ENCODE peak calls at places on chromosome 1, in ten cellular contexts. One of them, this sample, is unnamed.

GRCh38 chr1:30472009-30472408 is 251.4 kb downstream of the MATN1 start:
- DNase-seq in omental fat pad: no peak
- DNase-seq in PC-3: no peak
- DNase-seq in brain microvascular endothelial cell: no peak
- DNase-seq in tibial artery: peak
- DNase-seq in WTC11: no peak
- DNase-seq in heart right ventricle: no peak
- DNase-seq in ovary: peak
- DNase-seq in fibroblast of pulmonary artery: no peak
- DNase-seq in A549: no peak
- DNase-seq in this sample: peak

GRCh38 chr1:60068393-60069045 is 5.1 kb downstream of the C1orf87 start:
- DNase-seq in omental fat pad: no peak
- DNase-seq in fibroblast of pulmonary artery: peak
- DNase-seq in WTC11: no peak
- DNase-seq in PC-3: no peak
- DNase-seq in brain microvascular endothelial cell: peak
- DNase-seq in A549: no peak
- DNase-seq in tibial artery: no peak
- DNase-seq in heart right ventricle: no peak
- DNase-seq in ovary: no peak
- DNase-seq in this sample: no peak

GRCh38 chr1:48450505-48450904 is 21.5 kb downstream of the SPATA6 start:
- DNase-seq in heart right ventricle: no peak
- DNase-seq in A549: no peak
- DNase-seq in tibial artery: no peak
- DNase-seq in PC-3: peak
- DNase-seq in WTC11: no peak
- DNase-seq in omental fat pad: no peak
- DNase-seq in brain microvascular endothelial cell: no peak
- DNase-seq in ovary: no peak
- DNase-seq in fibroblast of pulmonary artery: peak
- DNase-seq in this sample: no peak

GRCh38 chr1:183821309-183822080 is 16.6 kb downstream of the RGL1 start:
- DNase-seq in A549: no peak
- DNase-seq in PC-3: no peak
- DNase-seq in fibroblast of pulmonary artery: peak
- DNase-seq in heart right ventricle: no peak
- DNase-seq in omental fat pad: no peak
- DNase-seq in WTC11: no peak
- DNase-seq in brain microvascular endothelial cell: no peak
- DNase-seq in ovary: no peak
- DNase-seq in tibial artery: no peak
- DNase-seq in this sample: no peak

GRCh38 chr1:161420763-161421455 is 53.2 kb upstream of the CFAP126 start:
- DNase-seq in omental fat pad: no peak
- DNase-seq in ovary: no peak
- DNase-seq in A549: peak
- DNase-seq in fibroblast of pulmonary artery: no peak
- DNase-seq in PC-3: no peak
- DNase-seq in tibial artery: no peak
- DNase-seq in heart right ventricle: no peak
- DNase-seq in brain microvascular endothelial cell: no peak
- DNase-seq in WTC11: peak
- DNase-seq in this sample: no peak

GRCh38 chr1:17874231-17874630 is 119.1 kb downstream of the ACTL8 start:
- DNase-seq in WTC11: no peak
- DNase-seq in brain microvascular endothelial cell: peak
- DNase-seq in fibroblast of pulmonary artery: peak
- DNase-seq in PC-3: peak
- DNase-seq in omental fat pad: no peak
- DNase-seq in A549: peak
- DNase-seq in heart right ventricle: no peak
- DNase-seq in ovary: no peak
- DNase-seq in tibial artery: no peak
- DNase-seq in this sample: no peak

GRCh38 chr1:18978706-18979105 is 22.2 kb upstream of the IFFO2 start:
- DNase-seq in heart right ventricle: peak
- DNase-seq in fibroblast of pulmonary artery: no peak
- DNase-seq in A549: no peak
- DNase-seq in omental fat pad: no peak
- DNase-seq in ovary: no peak
- DNase-seq in tibial artery: no peak
- DNase-seq in WTC11: no peak
- DNase-seq in brain microvascular endothelial cell: no peak
- DNase-seq in PC-3: no peak
- DNase-seq in this sample: no peak

GRCh38 chr1:161439280-161440232 is 65.7 kb upstream of the FCGR2A start:
- DNase-seq in WTC11: peak
- DNase-seq in omental fat pad: no peak
- DNase-seq in A549: peak
- DNase-seq in heart right ventricle: no peak
- DNase-seq in fibroblast of pulmonary artery: no peak
- DNase-seq in tibial artery: no peak
- DNase-seq in PC-3: peak
- DNase-seq in ovary: no peak
- DNase-seq in brain microvascular endothelial cell: peak
- DNase-seq in this sample: no peak

GRCh38 chr1:46303872-46304326 is 401 bp downstream of the UQCRH start:
- DNase-seq in heart right ventricle: no peak
- DNase-seq in WTC11: no peak
- DNase-seq in tibial artery: no peak
- DNase-seq in omental fat pad: no peak
- DNase-seq in ovary: no peak
- DNase-seq in PC-3: no peak
- DNase-seq in brain microvascular endothelial cell: no peak
- DNase-seq in fibroblast of pulmonary artery: no peak
- DNase-seq in A549: no peak
- DNase-seq in this sample: no peak
- TF ChIP-seq CTCF in heart right ventricle: no peak
- TF ChIP-seq CTCF in WTC11: no peak
- TF ChIP-seq CTCF in tibial artery: no peak
- TF ChIP-seq CTCF in omental fat pad: no peak
- TF ChIP-seq CTCF in ovary: no peak
- TF ChIP-seq CTCF in PC-3: no peak
- TF ChIP-seq CTCF in brain microvascular endothelial cell: no peak
- TF ChIP-seq CTCF in fibroblast of pulmonary artery: no peak
- TF ChIP-seq CTCF in A549: no peak
- TF ChIP-seq CTCF in this sample: no peak

DNA sequence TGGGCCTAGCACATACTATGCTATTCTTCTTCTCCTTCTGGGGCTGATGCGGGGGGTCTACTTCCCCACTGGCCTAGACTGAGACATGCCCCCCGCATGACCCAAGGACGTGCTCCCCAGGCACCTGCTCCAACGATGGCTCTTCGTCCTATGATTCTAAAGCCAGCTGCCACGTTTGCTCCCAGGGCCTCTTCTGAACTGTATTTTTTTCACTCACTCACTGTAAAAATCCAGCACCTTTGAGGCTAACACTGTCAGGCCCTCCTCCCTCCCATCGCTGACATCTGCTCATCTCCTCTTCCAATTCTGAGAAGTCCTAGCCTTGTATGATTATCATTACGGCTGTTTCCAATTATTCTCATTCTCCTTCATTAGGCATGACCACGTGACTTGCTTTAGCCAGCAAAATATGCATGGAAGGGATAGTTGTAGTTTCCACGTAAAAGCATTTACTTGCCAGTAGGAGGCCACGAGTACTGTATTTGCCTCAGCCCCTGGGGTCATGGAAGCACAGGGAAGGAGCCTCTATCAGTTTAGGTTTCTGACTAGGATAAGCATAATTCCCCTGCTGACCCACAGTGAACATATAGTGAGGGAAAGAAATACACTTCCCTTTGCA is 19.1 kb upstream of the EDN2 start:
- DNase-seq in WTC11: no peak
- DNase-seq in ovary: no peak
- DNase-seq in A549: no peak
- DNase-seq in tibial artery: no peak
- DNase-seq in heart right ventricle: no peak
- DNase-seq in fibroblast of pulmonary artery: no peak
- DNase-seq in brain microvascular endothelial cell: no peak
- DNase-seq in PC-3: no peak
- DNase-seq in omental fat pad: no peak
- DNase-seq in this sample: no peak
- TF ChIP-seq CTCF in WTC11: no peak
- TF ChIP-seq CTCF in ovary: no peak
- TF ChIP-seq CTCF in A549: no peak
- TF ChIP-seq CTCF in tibial artery: no peak
- TF ChIP-seq CTCF in heart right ventricle: no peak
- TF ChIP-seq CTCF in fibroblast of pulmonary artery: peak
- TF ChIP-seq CTCF in brain microvascular endothelial cell: peak
- TF ChIP-seq CTCF in PC-3: peak
- TF ChIP-seq CTCF in omental fat pad: no peak
- TF ChIP-seq CTCF in this sample: no peak

DNA sequence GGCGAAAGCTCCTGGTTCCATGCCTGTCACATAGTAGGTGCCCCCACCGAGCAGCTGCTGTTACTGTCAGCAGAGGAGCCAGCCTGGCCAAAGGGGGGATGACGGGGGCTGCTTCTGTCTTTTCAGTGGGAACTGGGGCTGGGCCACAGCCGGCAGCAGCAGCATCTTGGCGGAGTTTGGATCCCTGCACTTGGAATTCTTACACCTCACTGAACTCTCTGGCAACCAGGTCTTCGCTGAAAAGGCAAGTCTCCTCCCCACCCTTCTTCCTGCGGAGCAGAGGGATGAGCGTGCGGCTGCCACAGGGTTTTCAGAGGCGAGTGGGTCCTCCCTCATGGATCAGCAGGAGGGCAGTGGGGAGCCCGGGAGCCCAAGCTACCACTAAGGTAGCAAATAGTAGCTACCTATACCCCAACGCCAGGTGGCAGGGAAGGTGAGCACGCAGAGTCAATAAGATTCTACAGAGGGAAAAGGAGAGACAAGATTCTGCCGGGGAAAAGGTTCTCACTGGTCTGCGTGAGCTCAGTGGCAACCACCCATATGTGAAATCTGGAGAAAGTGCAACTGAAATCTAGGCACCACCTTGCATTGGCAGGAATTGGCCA is 41.4 kb upstream of the SELENON start:
- DNase-seq in fibroblast of pulmonary artery: no peak
- DNase-seq in tibial artery: no peak
- DNase-seq in omental fat pad: no peak
- DNase-seq in ovary: no peak
- DNase-seq in heart right ventricle: no peak
- DNase-seq in A549: no peak
- DNase-seq in brain microvascular endothelial cell: no peak
- DNase-seq in PC-3: no peak
- DNase-seq in WTC11: no peak
- DNase-seq in this sample: no peak
- TF ChIP-seq CTCF in fibroblast of pulmonary artery: no peak
- TF ChIP-seq CTCF in tibial artery: no peak
- TF ChIP-seq CTCF in omental fat pad: no peak
- TF ChIP-seq CTCF in ovary: no peak
- TF ChIP-seq CTCF in heart right ventricle: no peak
- TF ChIP-seq CTCF in A549: no peak
- TF ChIP-seq CTCF in brain microvascular endothelial cell: no peak
- TF ChIP-seq CTCF in PC-3: no peak
- TF ChIP-seq CTCF in WTC11: no peak
- TF ChIP-seq CTCF in this sample: no peak

GRCh38 chr1:26889580-26890466 is at the start of gene GPN2:
- DNase-seq in fibroblast of pulmonary artery: peak
- DNase-seq in heart right ventricle: peak
- DNase-seq in omental fat pad: peak
- DNase-seq in PC-3: peak
- DNase-seq in WTC11: peak
- DNase-seq in A549: peak
- DNase-seq in brain microvascular endothelial cell: peak
- DNase-seq in ovary: peak
- DNase-seq in tibial artery: peak
- DNase-seq in this sample: peak

GRCh38 chr1:26882696-26883095 is 7.4 kb downstream of the GPN2 start:
- DNase-seq in PC-3: no peak
- DNase-seq in heart right ventricle: no peak
- DNase-seq in omental fat pad: no peak
- DNase-seq in WTC11: no peak
- DNase-seq in A549: no peak
- DNase-seq in ovary: no peak
- DNase-seq in fibroblast of pulmonary artery: no peak
- DNase-seq in tibial artery: no peak
- DNase-seq in brain microvascular endothelial cell: no peak
- DNase-seq in this sample: no peak

GRCh38 chr1:26890467-26890796 is 349 bp upstream of the GPN2 start:
- DNase-seq in tibial artery: no peak
- DNase-seq in A549: no peak
- DNase-seq in ovary: no peak
- DNase-seq in brain microvascular endothelial cell: no peak
- DNase-seq in WTC11: no peak
- DNase-seq in omental fat pad: no peak
- DNase-seq in fibroblast of pulmonary artery: no peak
- DNase-seq in PC-3: no peak
- DNase-seq in heart right ventricle: no peak
- DNase-seq in this sample: no peak

GRCh38 chr1:26887125-26887524 is 3.0 kb downstream of the GPN2 start:
- DNase-seq in WTC11: no peak
- DNase-seq in tibial artery: no peak
- DNase-seq in omental fat pad: no peak
- DNase-seq in brain microvascular endothelial cell: peak
- DNase-seq in PC-3: peak
- DNase-seq in A549: peak
- DNase-seq in heart right ventricle: no peak
- DNase-seq in ovary: no peak
- DNase-seq in fibroblast of pulmonary artery: peak
- DNase-seq in this sample: no peak
- TF ChIP-seq CTCF in WTC11: no peak
- TF ChIP-seq CTCF in tibial artery: peak
- TF ChIP-seq CTCF in omental fat pad: no peak
- TF ChIP-seq CTCF in brain microvascular endothelial cell: peak
- TF ChIP-seq CTCF in PC-3: peak
- TF ChIP-seq CTCF in A549: peak
- TF ChIP-seq CTCF in heart right ventricle: peak
- TF ChIP-seq CTCF in ovary: no peak
- TF ChIP-seq CTCF in fibroblast of pulmonary artery: peak
- TF ChIP-seq CTCF in this sample: peak